ENCODE peak calls at places on chromosomes 11 and 22, in eight cellular contexts. One of them, this sample, is unnamed.

GRCh38 chr11:5225480-5225871 is 1.4 kb downstream of the HBB start:
- DNase-seq in naive thymus-derived CD4-positive, alpha-beta T cell: no peak
- DNase-seq in CD8-positive, alpha-beta memory T cell: no peak
- DNase-seq in CD8-positive, alpha-beta T cell: no peak
- DNase-seq in spleen: no peak
- DNase-seq in tibial artery: no peak
- DNase-seq in uterus: no peak
- DNase-seq in A549: no peak
- DNase-seq in this sample: no peak

GRCh38 chr22:42160830-42161696 is 30.5 kb upstream of the CYP2D6 start:
- DNase-seq in CD8-positive, alpha-beta T cell: no peak
- DNase-seq in uterus: no peak
- DNase-seq in A549: peak
- DNase-seq in spleen: no peak
- DNase-seq in tibial artery: no peak
- DNase-seq in naive thymus-derived CD4-positive, alpha-beta T cell: no peak
- DNase-seq in CD8-positive, alpha-beta memory T cell: no peak
- DNase-seq in this sample: no peak

GRCh38 chr11:58905141-58905715 is 34.1 kb upstream of the GLYATL1 start:
- DNase-seq in uterus: no peak
- DNase-seq in A549: no peak
- DNase-seq in tibial artery: peak
- DNase-seq in naive thymus-derived CD4-positive, alpha-beta T cell: no peak
- DNase-seq in spleen: no peak
- DNase-seq in CD8-positive, alpha-beta T cell: no peak
- DNase-seq in CD8-positive, alpha-beta memory T cell: no peak
- DNase-seq in this sample: peak

GRCh38 chr11:61697093-61697492 is 16.9 kb downstream of the DAGLA start:
- DNase-seq in A549: peak
- DNase-seq in tibial artery: no peak
- DNase-seq in uterus: no peak
- DNase-seq in naive thymus-derived CD4-positive, alpha-beta T cell: no peak
- DNase-seq in CD8-positive, alpha-beta T cell: no peak
- DNase-seq in CD8-positive, alpha-beta memory T cell: no peak
- DNase-seq in spleen: no peak
- DNase-seq in this sample: no peak

GRCh38 chr11:46615756-46616155 is 1.3 kb downstream of the HARBI1 start:
- DNase-seq in A549: no peak
- DNase-seq in CD8-positive, alpha-beta T cell: no peak
- DNase-seq in CD8-positive, alpha-beta memory T cell: no peak
- DNase-seq in spleen: no peak
- DNase-seq in naive thymus-derived CD4-positive, alpha-beta T cell: no peak
- DNase-seq in tibial artery: no peak
- DNase-seq in uterus: no peak
- DNase-seq in this sample: no peak

GRCh38 chr11:61974766-61975631 is 7.6 kb upstream of the FTH1 start:
- DNase-seq in naive thymus-derived CD4-positive, alpha-beta T cell: no peak
- DNase-seq in CD8-positive, alpha-beta T cell: no peak
- DNase-seq in A549: peak
- DNase-seq in uterus: no peak
- DNase-seq in tibial artery: no peak
- DNase-seq in CD8-positive, alpha-beta memory T cell: no peak
- DNase-seq in spleen: peak
- DNase-seq in this sample: peak

GRCh38 chr11:85756401-85757200 is 54.3 kb downstream of the SYTL2 start:
- DNase-seq in A549: no peak
- DNase-seq in CD8-positive, alpha-beta T cell: peak
- DNase-seq in spleen: no peak
- DNase-seq in naive thymus-derived CD4-positive, alpha-beta T cell: peak
- DNase-seq in CD8-positive, alpha-beta memory T cell: peak
- DNase-seq in tibial artery: no peak
- DNase-seq in uterus: no peak
- DNase-seq in this sample: peak

GRCh38 chr11:75236062-75236461 is 4.5 kb upstream of the TPBGL start:
- DNase-seq in A549: no peak
- DNase-seq in uterus: no peak
- DNase-seq in CD8-positive, alpha-beta memory T cell: no peak
- DNase-seq in spleen: no peak
- DNase-seq in naive thymus-derived CD4-positive, alpha-beta T cell: no peak
- DNase-seq in tibial artery: no peak
- DNase-seq in CD8-positive, alpha-beta T cell: no peak
- DNase-seq in this sample: no peak

GRCh38 chr22:24338701-24339451 is 68.2 kb downstream of the SPECC1L start:
- DNase-seq in CD8-positive, alpha-beta T cell: no peak
- DNase-seq in tibial artery: no peak
- DNase-seq in A549: no peak
- DNase-seq in naive thymus-derived CD4-positive, alpha-beta T cell: no peak
- DNase-seq in uterus: no peak
- DNase-seq in CD8-positive, alpha-beta memory T cell: no peak
- DNase-seq in spleen: no peak
- DNase-seq in this sample: peak

GRCh38 chr11:35662061-35662648 is 420 bp upstream of the TRIM44 start:
- DNase-seq in CD8-positive, alpha-beta memory T cell: no peak
- DNase-seq in naive thymus-derived CD4-positive, alpha-beta T cell: peak
- DNase-seq in spleen: no peak
- DNase-seq in A549: no peak
- DNase-seq in CD8-positive, alpha-beta T cell: peak
- DNase-seq in tibial artery: no peak
- DNase-seq in uterus: no peak
- DNase-seq in this sample: no peak

GRCh38 chr11:95545116-95545875 is 244.3 kb downstream of the FAM76B start:
- DNase-seq in CD8-positive, alpha-beta T cell: no peak
- DNase-seq in naive thymus-derived CD4-positive, alpha-beta T cell: no peak
- DNase-seq in spleen: no peak
- DNase-seq in A549: no peak
- DNase-seq in CD8-positive, alpha-beta memory T cell: no peak
- DNase-seq in tibial artery: no peak
- DNase-seq in uterus: no peak
- DNase-seq in this sample: no peak

GRCh38 chr11:17230867-17231851 is 23.4 kb upstream of the PIK3C2A start:
- DNase-seq in uterus: no peak
- DNase-seq in CD8-positive, alpha-beta T cell: no peak
- DNase-seq in spleen: no peak
- DNase-seq in tibial artery: no peak
- DNase-seq in A549: no peak
- DNase-seq in naive thymus-derived CD4-positive, alpha-beta T cell: peak
- DNase-seq in CD8-positive, alpha-beta memory T cell: no peak
- DNase-seq in this sample: no peak

GRCh38 chr22:28477556-28477955 is 202.1 kb downstream of the TTC28 start:
- DNase-seq in tibial artery: no peak
- DNase-seq in spleen: no peak
- DNase-seq in naive thymus-derived CD4-positive, alpha-beta T cell: no peak
- DNase-seq in CD8-positive, alpha-beta T cell: no peak
- DNase-seq in A549: no peak
- DNase-seq in uterus: no peak
- DNase-seq in CD8-positive, alpha-beta memory T cell: no peak
- DNase-seq in this sample: no peak

GRCh38 chr22:40241200-40241763 is 63.6 kb downstream of the TNRC6B start:
- DNase-seq in tibial artery: no peak
- DNase-seq in CD8-positive, alpha-beta memory T cell: no peak
- DNase-seq in spleen: no peak
- DNase-seq in A549: no peak
- DNase-seq in CD8-positive, alpha-beta T cell: no peak
- DNase-seq in uterus: no peak
- DNase-seq in naive thymus-derived CD4-positive, alpha-beta T cell: peak
- DNase-seq in this sample: no peak

DNA sequence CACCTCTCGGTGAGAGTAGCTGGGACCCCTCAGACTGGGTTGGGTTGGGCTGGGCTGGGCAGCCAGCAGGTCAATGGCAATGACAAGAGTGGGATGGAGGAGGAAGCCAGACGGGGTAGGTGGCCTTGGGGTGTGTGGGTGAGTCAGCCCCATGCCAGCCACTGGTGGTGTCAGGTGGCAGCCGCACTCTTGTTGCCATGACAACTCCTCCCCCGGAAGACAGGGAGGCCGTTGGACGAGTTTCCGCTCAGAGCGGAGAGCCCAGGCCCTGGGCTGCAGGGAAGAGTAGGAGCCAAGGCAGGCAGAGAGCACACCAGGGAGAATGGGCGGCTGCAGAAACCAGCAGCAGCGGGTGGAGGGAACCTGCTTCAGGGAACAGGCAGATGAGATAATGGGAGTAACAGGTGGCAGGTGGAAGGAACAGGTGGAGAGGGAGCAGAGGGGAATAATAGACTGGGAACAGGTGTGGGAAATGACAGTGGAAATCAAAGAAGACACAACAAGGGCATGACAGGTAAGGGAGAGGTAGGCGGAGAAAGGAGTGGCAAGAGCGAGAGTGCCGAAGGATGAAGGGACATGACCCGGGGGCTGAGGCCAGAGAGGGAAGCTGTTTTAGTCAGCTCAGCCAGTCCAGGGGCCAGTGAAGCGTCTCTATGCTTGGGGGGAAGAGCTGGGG is 8.7 kb downstream of the SPTBN2 start:
- DNase-seq in CD8-positive, alpha-beta memory T cell: no peak
- DNase-seq in A549: peak
- DNase-seq in naive thymus-derived CD4-positive, alpha-beta T cell: no peak
- DNase-seq in spleen: peak
- DNase-seq in uterus: no peak
- DNase-seq in CD8-positive, alpha-beta T cell: peak
- DNase-seq in tibial artery: no peak
- DNase-seq in this sample: peak
- H3K4me3 ChIP-seq in CD8-positive, alpha-beta memory T cell: no peak
- H3K4me3 ChIP-seq in A549: no peak
- H3K4me3 ChIP-seq in naive thymus-derived CD4-positive, alpha-beta T cell: no peak
- H3K4me3 ChIP-seq in spleen: no peak
- H3K4me3 ChIP-seq in uterus: no peak
- H3K4me3 ChIP-seq in CD8-positive, alpha-beta T cell: no peak
- H3K4me3 ChIP-seq in tibial artery: no peak
- H3K4me3 ChIP-seq in this sample: no peak

GRCh38 chr22:36244522-36245391 is 5.4 kb upstream of the APOL2 start:
- DNase-seq in uterus: peak
- DNase-seq in A549: no peak
- DNase-seq in CD8-positive, alpha-beta memory T cell: no peak
- DNase-seq in naive thymus-derived CD4-positive, alpha-beta T cell: no peak
- DNase-seq in tibial artery: peak
- DNase-seq in spleen: no peak
- DNase-seq in CD8-positive, alpha-beta T cell: no peak
- DNase-seq in this sample: peak

GRCh38 chr22:36245805-36246356 is 6.6 kb upstream of the APOL2 start:
- DNase-seq in naive thymus-derived CD4-positive, alpha-beta T cell: no peak
- DNase-seq in uterus: no peak
- DNase-seq in CD8-positive, alpha-beta memory T cell: no peak
- DNase-seq in spleen: no peak
- DNase-seq in A549: no peak
- DNase-seq in tibial artery: no peak
- DNase-seq in CD8-positive, alpha-beta T cell: no peak
- DNase-seq in this sample: no peak

GRCh38 chr22:36246718-36247117 is 6.2 kb upstream of the APOL1 start:
- DNase-seq in spleen: no peak
- DNase-seq in CD8-positive, alpha-beta T cell: no peak
- DNase-seq in CD8-positive, alpha-beta memory T cell: no peak
- DNase-seq in A549: no peak
- DNase-seq in naive thymus-derived CD4-positive, alpha-beta T cell: no peak
- DNase-seq in tibial artery: no peak
- DNase-seq in uterus: no peak
- DNase-seq in this sample: no peak

GRCh38 chr22:36239401-36240171 is at the start of gene APOL2:
- DNase-seq in A549: peak
- DNase-seq in naive thymus-derived CD4-positive, alpha-beta T cell: peak
- DNase-seq in CD8-positive, alpha-beta T cell: peak
- DNase-seq in CD8-positive, alpha-beta memory T cell: peak
- DNase-seq in spleen: peak
- DNase-seq in tibial artery: peak
- DNase-seq in uterus: peak
- DNase-seq in this sample: peak

GRCh38 chr22:36243996-36244395 is 4.7 kb upstream of the APOL2 start:
- DNase-seq in A549: no peak
- DNase-seq in uterus: peak
- DNase-seq in CD8-positive, alpha-beta memory T cell: no peak
- DNase-seq in tibial artery: no peak
- DNase-seq in naive thymus-derived CD4-positive, alpha-beta T cell: no peak
- DNase-seq in spleen: no peak
- DNase-seq in CD8-positive, alpha-beta T cell: no peak
- DNase-seq in this sample: no peak
- H3K27ac ChIP-seq in A549: no peak
- H3K27ac ChIP-seq in uterus: peak
- H3K27ac ChIP-seq in CD8-positive, alpha-beta memory T cell: no peak
- H3K27ac ChIP-seq in tibial artery: peak
- H3K27ac ChIP-seq in naive thymus-derived CD4-positive, alpha-beta T cell: no peak
- H3K27ac ChIP-seq in spleen: peak
- H3K27ac ChIP-seq in CD8-positive, alpha-beta T cell: no peak
- H3K27ac ChIP-seq in this sample: no peak

GRCh38 chr22:30265851-30266444 is 703 bp downstream of the OSM start:
- DNase-seq in uterus: no peak
- DNase-seq in A549: no peak
- DNase-seq in naive thymus-derived CD4-positive, alpha-beta T cell: peak
- DNase-seq in tibial artery: peak
- DNase-seq in CD8-positive, alpha-beta memory T cell: peak
- DNase-seq in spleen: peak
- DNase-seq in CD8-positive, alpha-beta T cell: peak
- DNase-seq in this sample: no peak
- H3K4me3 ChIP-seq in uterus: no peak
- H3K4me3 ChIP-seq in A549: no peak
- H3K4me3 ChIP-seq in naive thymus-derived CD4-positive, alpha-beta T cell: peak
- H3K4me3 ChIP-seq in tibial artery: peak
- H3K4me3 ChIP-seq in CD8-positive, alpha-beta memory T cell: peak
- H3K4me3 ChIP-seq in spleen: peak
- H3K4me3 ChIP-seq in CD8-positive, alpha-beta T cell: peak
- H3K4me3 ChIP-seq in this sample: no peak

GRCh38 chr11:8867856-8868705 is 42.9 kb upstream of the AKIP1 start:
- DNase-seq in CD8-positive, alpha-beta T cell: no peak
- DNase-seq in tibial artery: no peak
- DNase-seq in CD8-positive, alpha-beta memory T cell: no peak
- DNase-seq in A549: no peak
- DNase-seq in uterus: no peak
- DNase-seq in spleen: no peak
- DNase-seq in naive thymus-derived CD4-positive, alpha-beta T cell: no peak
- DNase-seq in this sample: peak

GRCh38 chr11:8870461-8871282 is 40.3 kb upstream of the AKIP1 start:
- DNase-seq in tibial artery: peak
- DNase-seq in CD8-positive, alpha-beta memory T cell: no peak
- DNase-seq in A549: peak
- DNase-seq in CD8-positive, alpha-beta T cell: no peak
- DNase-seq in uterus: peak
- DNase-seq in naive thymus-derived CD4-positive, alpha-beta T cell: no peak
- DNase-seq in spleen: peak
- DNase-seq in this sample: peak

GRCh38 chr11:8867035-8867434 is 44.0 kb upstream of the AKIP1 start:
- DNase-seq in tibial artery: no peak
- DNase-seq in naive thymus-derived CD4-positive, alpha-beta T cell: no peak
- DNase-seq in CD8-positive, alpha-beta memory T cell: no peak
- DNase-seq in CD8-positive, alpha-beta T cell: no peak
- DNase-seq in uterus: no peak
- DNase-seq in A549: no peak
- DNase-seq in spleen: no peak
- DNase-seq in this sample: peak

GRCh38 chr11:8863838-8864237 is 47.2 kb upstream of the AKIP1 start:
- DNase-seq in CD8-positive, alpha-beta T cell: no peak
- DNase-seq in spleen: no peak
- DNase-seq in naive thymus-derived CD4-positive, alpha-beta T cell: no peak
- DNase-seq in CD8-positive, alpha-beta memory T cell: no peak
- DNase-seq in uterus: no peak
- DNase-seq in A549: no peak
- DNase-seq in tibial artery: no peak
- DNase-seq in this sample: no peak

DNA sequence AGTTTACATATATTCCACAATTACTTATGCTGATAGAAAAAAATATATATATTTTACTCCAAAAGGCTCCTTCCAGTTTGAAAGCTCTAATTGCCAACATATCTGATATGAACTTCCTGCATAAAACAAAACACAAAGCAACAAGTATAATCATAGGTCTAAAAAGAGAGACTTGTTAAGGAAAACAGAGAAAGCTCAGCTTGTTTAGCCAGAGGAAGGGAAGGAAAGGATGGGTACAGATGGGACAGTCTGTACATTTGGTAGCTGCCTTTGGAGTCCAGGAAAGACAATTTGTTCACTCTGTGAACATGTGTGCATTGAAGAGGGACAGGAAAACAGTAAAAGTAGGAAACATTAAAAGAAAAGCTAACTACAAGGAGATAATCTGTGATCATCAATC is 45.7 kb upstream of the AKIP1 start:
- DNase-seq in spleen: no peak
- DNase-seq in CD8-positive, alpha-beta T cell: no peak
- DNase-seq in naive thymus-derived CD4-positive, alpha-beta T cell: no peak
- DNase-seq in A549: no peak
- DNase-seq in CD8-positive, alpha-beta memory T cell: no peak
- DNase-seq in uterus: no peak
- DNase-seq in tibial artery: no peak
- DNase-seq in this sample: no peak
- H3K27ac ChIP-seq in spleen: peak
- H3K27ac ChIP-seq in CD8-positive, alpha-beta T cell: no peak
- H3K27ac ChIP-seq in naive thymus-derived CD4-positive, alpha-beta T cell: no peak
- H3K27ac ChIP-seq in A549: no peak
- H3K27ac ChIP-seq in CD8-positive, alpha-beta memory T cell: no peak
- H3K27ac ChIP-seq in uterus: no peak
- H3K27ac ChIP-seq in tibial artery: no peak
- H3K27ac ChIP-seq in this sample: no peak

This sample was measured in cardiac muscle cell.